ENCODE peak calls at places on chromosome 2, in four cellular contexts. H is GM12878, G is K562, Z is HepG2. Y is an unnamed sample.

GRCh38 chr2:114421781-114422180 is 20.7 kb upstream of the DPP10 start:
- DNase-seq in H (no peak), G (no peak), Z (no peak), Y (no peak)

GRCh38 chr2:217086038-217086522 is 226.2 kb upstream of the TNP1 start:
- DNase-seq in H (no peak), G (no peak), Z (no peak), Y (no peak)

GRCh38 chr2:152055366-152056108 is 43.3 kb downstream of the CACNB4 start:
- DNase-seq in H (no peak), G (no peak), Z (no peak), Y (no peak)

GRCh38 chr2:231454361-231454791 is 9.9 kb downstream of the NCL start:
- DNase-seq in H (no peak), G (no peak), Z (no peak), Y (no peak)

GRCh38 chr2:27765621-27766286 is 5.8 kb upstream of the MRPL33 start:
- DNase-seq in H (no peak), G (peak), Z (no peak), Y (no peak)

GRCh38 chr2:176130153-176130916 is 830 bp downstream of the HOXD8 start:
- DNase-seq in H (no peak), G (peak), Z (no peak), Y (peak)

GRCh38 chr2:113275556-113276215 is 3.0 kb downstream of the PAX8 start:
- DNase-seq in H (no peak), G (no peak), Z (no peak), Y (no peak)

GRCh38 chr2:3199660-3200345 is 177.8 kb downstream of the EIPR1 start:
- DNase-seq in H (no peak), G (no peak), Z (no peak), Y (no peak)

GRCh38 chr2:203648273-203648672 is 58.2 kb upstream of the CD28 start:
- DNase-seq in H (no peak), G (no peak), Z (peak), Y (no peak)

GRCh38 chr2:112665113-112665780 is 19.5 kb downstream of the SLC20A1 start:
- DNase-seq in H (no peak), G (no peak), Z (no peak), Y (no peak)

GRCh38 chr2:32192418-32192817 is 26.8 kb downstream of the SLC30A6 start:
- DNase-seq in H (no peak), G (no peak), Z (no peak), Y (no peak)

GRCh38 chr2:16655457-16655837 is 10.2 kb downstream of the CYRIA start:
- DNase-seq in H (no peak), G (no peak), Z (no peak), Y (no peak)

GRCh38 chr2:60570281-60570680 is 16.8 kb upstream of the BCL11A start:
- DNase-seq in H (no peak), G (no peak), Z (no peak), Y (no peak)

GRCh38 chr2:60565472-60565871 is 12.0 kb upstream of the BCL11A start:
- DNase-seq in H (no peak), G (no peak), Z (peak), Y (no peak)

GRCh38 chr2:60567092-60567491 is 13.6 kb upstream of the BCL11A start:
- DNase-seq in H (no peak), G (no peak), Z (no peak), Y (no peak)

GRCh38 chr2:60569680-60570111 is 16.2 kb upstream of the BCL11A start:
- DNase-seq in H (no peak), G (no peak), Z (no peak), Y (no peak)

DNA sequence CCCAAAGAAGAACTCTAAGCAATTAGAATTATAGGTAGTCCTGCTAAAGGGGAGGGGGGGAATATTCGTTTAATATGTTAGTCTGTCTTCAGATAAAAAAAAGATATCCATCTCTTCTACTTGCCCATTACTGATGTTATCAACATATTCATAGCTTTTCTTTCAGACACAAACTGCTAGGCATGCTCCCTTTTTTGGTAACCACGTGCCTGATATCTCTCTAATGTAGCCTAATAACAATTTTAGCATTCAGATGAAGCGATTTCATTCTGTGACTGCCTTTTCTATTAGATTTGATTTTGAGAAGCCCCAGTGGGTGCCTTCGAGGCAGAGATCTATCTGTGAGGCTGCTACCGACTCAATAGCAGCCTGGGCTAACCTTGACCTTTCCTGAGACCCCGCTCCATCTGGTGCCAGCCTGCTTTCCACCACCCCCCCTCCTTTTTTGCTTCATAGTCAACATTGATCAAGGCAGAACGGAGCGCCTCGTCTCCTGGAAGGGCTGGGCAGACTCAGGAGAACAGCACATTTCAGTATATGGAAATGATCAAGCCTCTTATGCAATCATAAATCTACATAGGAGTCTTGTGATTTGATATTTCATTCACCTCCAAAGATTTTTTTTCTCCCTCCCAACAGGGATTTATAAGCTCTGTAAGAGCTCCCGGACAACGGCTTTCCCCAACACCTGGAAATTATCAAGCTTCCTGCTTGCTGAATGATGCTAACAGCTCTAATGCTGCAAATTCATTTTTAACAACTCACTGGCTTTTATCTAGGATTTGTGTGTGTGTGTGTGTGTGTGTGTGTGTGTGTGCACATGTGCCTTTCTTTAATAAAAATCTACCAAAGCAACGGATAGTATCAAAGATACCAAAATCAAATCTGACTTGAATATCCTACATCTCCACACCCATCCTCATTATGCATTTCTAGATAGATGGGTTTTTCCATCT is 14.7 kb upstream of the BCL11A start:
- DNase-seq in H (no peak), G (no peak), Z (no peak), Y (no peak)
- TF ChIP-seq FOXK2 in H (no peak), G (no peak), Z (no peak), Y (no peak)

GRCh38 chr2:127233710-127234109 is 13.6 kb upstream of the CYP27C1 start:
- DNase-seq in H (no peak), G (no peak), Z (no peak), Y (no peak)
- TF ChIP-seq FOXK2 in H (no peak), G (no peak), Z (no peak), Y (no peak)

DNA sequence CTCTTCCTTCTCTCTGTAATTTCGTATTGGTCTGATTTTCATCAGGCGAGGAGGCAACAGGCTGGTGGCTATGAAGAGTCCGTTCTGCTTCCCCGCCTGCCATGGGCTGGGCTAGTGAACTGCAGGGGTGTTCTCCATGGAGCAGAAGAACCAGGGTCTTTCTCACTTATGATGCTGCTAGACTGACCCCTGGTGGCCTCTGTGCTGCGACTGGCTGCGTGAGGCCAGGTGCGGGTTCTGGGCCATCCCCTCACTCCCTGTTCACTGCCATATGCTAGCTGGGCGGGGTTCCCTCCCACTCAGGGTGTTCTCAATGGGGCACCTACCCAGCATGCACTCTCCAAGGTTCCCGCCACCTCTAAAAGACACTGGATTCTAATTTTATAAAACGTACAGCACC is 35.0 kb downstream of the ZAP70 start:
- DNase-seq in H (no peak), G (peak), Z (peak), Y (peak)
- TF ChIP-seq FOXK2 in H (no peak), G (no peak), Z (no peak), Y (no peak)

GRCh38 chr2:51297488-51297887 is 265.6 kb upstream of the NRXN1 start:
- DNase-seq in H (no peak), G (no peak), Z (no peak), Y (no peak)
- TF ChIP-seq FOXK2 in H (no peak), G (no peak), Z (no peak), Y (no peak)

DNA sequence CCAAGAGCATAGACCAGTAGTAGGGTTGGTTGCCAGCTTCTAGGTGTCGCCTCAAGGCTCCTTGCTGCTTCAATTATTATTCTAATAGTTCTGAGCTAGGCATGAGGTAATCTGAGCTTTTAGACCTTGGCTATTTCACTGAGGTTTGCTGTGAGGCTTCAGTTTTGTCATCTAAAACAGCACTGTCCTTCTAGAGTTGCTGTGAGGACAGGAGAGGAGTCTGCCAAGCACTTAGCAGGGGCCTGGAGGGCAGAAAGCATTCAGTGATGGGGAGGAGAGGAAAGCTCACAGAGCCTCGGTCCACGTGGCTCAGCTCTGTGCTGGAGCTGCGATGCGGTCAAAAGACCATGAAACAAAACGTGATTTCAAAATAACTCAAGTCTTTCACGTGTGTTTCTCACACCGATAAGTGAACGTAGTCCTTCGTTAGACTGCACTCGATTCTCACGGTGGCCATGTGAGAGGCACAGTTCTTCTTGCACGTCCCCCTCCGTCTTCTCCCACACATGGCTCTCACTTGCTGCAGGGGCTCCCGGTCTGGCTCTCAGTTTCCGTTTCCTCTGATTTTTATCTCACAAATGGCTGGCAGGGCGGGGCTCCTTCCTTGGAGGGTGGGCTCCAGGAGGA is 113.7 kb downstream of the B3GNT2 start:
- DNase-seq in H (peak), G (no peak), Z (no peak), Y (no peak)
- TF ChIP-seq FOXK2 in H (no peak), G (no peak), Z (no peak), Y (no peak)